ENCODE peak calls at places on chromosomes 6 and 20, in seven cellular contexts. One of them, this sample, is unnamed. For H3K4me1, the result is how much of the 10 kb centered on the place peaks cover.

GRCh38 chr6:159978291-159979135 is 9.6 kb downstream of the IGF2R start:
- DNase-seq in uterus: no peak
- DNase-seq in A549: no peak
- DNase-seq in HCT116: no peak
- DNase-seq in prostate gland: no peak
- DNase-seq in tibial nerve: no peak
- DNase-seq in esophagus squamous epithelium: no peak
- DNase-seq in this sample: no peak

GRCh38 chr6:151445482-151445881 is 6.4 kb downstream of the RMND1 start:
- DNase-seq in HCT116: no peak
- DNase-seq in A549: no peak
- DNase-seq in esophagus squamous epithelium: no peak
- DNase-seq in uterus: no peak
- DNase-seq in prostate gland: no peak
- DNase-seq in tibial nerve: no peak
- DNase-seq in this sample: no peak

GRCh38 chr20:44454301-44454963 is 21.2 kb upstream of the TTPAL start:
- DNase-seq in A549: no peak
- DNase-seq in uterus: no peak
- DNase-seq in HCT116: no peak
- DNase-seq in esophagus squamous epithelium: no peak
- DNase-seq in tibial nerve: no peak
- DNase-seq in prostate gland: no peak
- DNase-seq in this sample: no peak

GRCh38 chr20:63192721-63193120 is 23.2 kb downstream of the YTHDF1 start:
- DNase-seq in tibial nerve: no peak
- DNase-seq in uterus: no peak
- DNase-seq in HCT116: no peak
- DNase-seq in A549: no peak
- DNase-seq in esophagus squamous epithelium: no peak
- DNase-seq in prostate gland: no peak
- DNase-seq in this sample: no peak

GRCh38 chr6:12203001-12203400 is 87.2 kb upstream of the EDN1 start:
- DNase-seq in tibial nerve: no peak
- DNase-seq in HCT116: no peak
- DNase-seq in prostate gland: no peak
- DNase-seq in esophagus squamous epithelium: no peak
- DNase-seq in A549: peak
- DNase-seq in uterus: no peak
- DNase-seq in this sample: no peak

GRCh38 chr20:61803416-61803902 is 262.2 kb downstream of the TAF4 start:
- DNase-seq in uterus: no peak
- DNase-seq in A549: no peak
- DNase-seq in HCT116: no peak
- DNase-seq in esophagus squamous epithelium: no peak
- DNase-seq in tibial nerve: no peak
- DNase-seq in prostate gland: no peak
- DNase-seq in this sample: no peak

GRCh38 chr6:128518531-128519131 is 1.8 kb downstream of the PTPRK start:
- DNase-seq in esophagus squamous epithelium: no peak
- DNase-seq in prostate gland: no peak
- DNase-seq in tibial nerve: no peak
- DNase-seq in uterus: no peak
- DNase-seq in HCT116: no peak
- DNase-seq in A549: no peak
- DNase-seq in this sample: no peak

GRCh38 chr6:144331610-144332009 is 46.5 kb downstream of the UTRN start:
- DNase-seq in tibial nerve: no peak
- DNase-seq in prostate gland: no peak
- DNase-seq in A549: peak
- DNase-seq in uterus: no peak
- DNase-seq in esophagus squamous epithelium: no peak
- DNase-seq in HCT116: no peak
- DNase-seq in this sample: no peak

GRCh38 chr6:121732641-121733040 is 297.2 kb downstream of the GJA1 start:
- DNase-seq in tibial nerve: no peak
- DNase-seq in esophagus squamous epithelium: no peak
- DNase-seq in HCT116: no peak
- DNase-seq in uterus: no peak
- DNase-seq in prostate gland: no peak
- DNase-seq in A549: no peak
- DNase-seq in this sample: no peak

GRCh38 chr6:129440691-129441090 is 269.3 kb downstream of the ARHGAP18 start:
- DNase-seq in A549: peak
- DNase-seq in tibial nerve: no peak
- DNase-seq in uterus: no peak
- DNase-seq in HCT116: no peak
- DNase-seq in esophagus squamous epithelium: no peak
- DNase-seq in prostate gland: no peak
- DNase-seq in this sample: peak

GRCh38 chr6:116511424-116512131 is at the start of gene CALHM5:
- DNase-seq in uterus: peak
- DNase-seq in prostate gland: no peak
- DNase-seq in tibial nerve: peak
- DNase-seq in HCT116: peak
- DNase-seq in esophagus squamous epithelium: no peak
- DNase-seq in A549: peak
- DNase-seq in this sample: no peak

GRCh38 chr6:43683708-43684455 is 3.7 kb downstream of the MRPS18A start:
- DNase-seq in tibial nerve: no peak
- DNase-seq in HCT116: no peak
- DNase-seq in uterus: no peak
- DNase-seq in A549: no peak
- DNase-seq in esophagus squamous epithelium: no peak
- DNase-seq in prostate gland: peak
- DNase-seq in this sample: no peak

GRCh38 chr6:73341335-73341734 is 12.7 kb downstream of the DPPA5 start:
- DNase-seq in tibial nerve: no peak
- DNase-seq in uterus: no peak
- DNase-seq in A549: no peak
- DNase-seq in prostate gland: no peak
- DNase-seq in HCT116: no peak
- DNase-seq in esophagus squamous epithelium: no peak
- DNase-seq in this sample: no peak

GRCh38 chr6:112760831-112761230 is 413.7 kb downstream of the RFPL4B start:
- DNase-seq in prostate gland: no peak
- DNase-seq in tibial nerve: no peak
- DNase-seq in HCT116: no peak
- DNase-seq in A549: no peak
- DNase-seq in uterus: no peak
- DNase-seq in esophagus squamous epithelium: no peak
- DNase-seq in this sample: no peak

GRCh38 chr6:139019722-139020121 is 8.8 kb upstream of the ABRACL start:
- DNase-seq in HCT116: no peak
- DNase-seq in prostate gland: no peak
- DNase-seq in esophagus squamous epithelium: no peak
- DNase-seq in A549: no peak
- DNase-seq in tibial nerve: no peak
- DNase-seq in uterus: no peak
- DNase-seq in this sample: no peak

GRCh38 chr6:57316581-57317059 is 810 bp upstream of the PRIM2 start:
- DNase-seq in A549: peak
- DNase-seq in uterus: peak
- DNase-seq in prostate gland: peak
- DNase-seq in HCT116: peak
- DNase-seq in tibial nerve: peak
- DNase-seq in esophagus squamous epithelium: peak
- DNase-seq in this sample: peak

GRCh38 chr6:20688710-20689500 is 154.6 kb downstream of the CDKAL1 start:
- DNase-seq in tibial nerve: no peak
- DNase-seq in esophagus squamous epithelium: no peak
- DNase-seq in uterus: no peak
- DNase-seq in A549: no peak
- DNase-seq in prostate gland: no peak
- DNase-seq in HCT116: no peak
- DNase-seq in this sample: no peak

GRCh38 chr6:158233214-158233795 is 65.2 kb downstream of the GTF2H5 start:
- DNase-seq in uterus: no peak
- DNase-seq in A549: no peak
- DNase-seq in tibial nerve: no peak
- DNase-seq in prostate gland: no peak
- DNase-seq in esophagus squamous epithelium: no peak
- DNase-seq in HCT116: no peak
- DNase-seq in this sample: no peak

GRCh38 chr6:89525786-89526562 is 93.0 kb downstream of the ANKRD6 start:
- DNase-seq in uterus: no peak
- DNase-seq in esophagus squamous epithelium: no peak
- DNase-seq in prostate gland: no peak
- DNase-seq in HCT116: no peak
- DNase-seq in A549: no peak
- DNase-seq in tibial nerve: no peak
- DNase-seq in this sample: no peak

GRCh38 chr6:93799226-93799625 is 379.9 kb upstream of the EPHA7 start:
- DNase-seq in tibial nerve: no peak
- DNase-seq in A549: no peak
- DNase-seq in HCT116: no peak
- DNase-seq in esophagus squamous epithelium: no peak
- DNase-seq in prostate gland: no peak
- DNase-seq in uterus: no peak
- DNase-seq in this sample: no peak

DNA sequence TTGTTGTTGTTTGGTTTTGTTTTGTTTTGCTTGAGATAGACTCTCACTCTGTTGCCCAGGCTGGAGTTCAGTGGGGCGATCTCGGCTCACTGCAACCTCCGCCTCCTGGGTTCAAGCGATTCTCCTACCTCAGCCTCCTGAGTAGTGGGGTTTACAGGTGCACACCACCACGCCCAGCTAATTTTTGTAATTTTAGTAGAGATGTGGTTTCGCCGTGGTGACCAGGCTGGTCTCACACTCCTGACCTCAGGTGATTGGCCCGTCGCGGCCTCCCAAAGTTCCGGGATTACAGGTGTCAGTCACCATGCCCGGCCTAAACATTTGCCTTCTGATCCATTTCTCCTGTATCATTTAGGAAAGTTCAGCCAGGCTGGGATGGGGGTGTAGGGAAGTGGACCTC is 17.7 kb downstream of the DUSP22 start:
- DNase-seq in uterus: no peak
- DNase-seq in HCT116: no peak
- DNase-seq in prostate gland: no peak
- DNase-seq in esophagus squamous epithelium: no peak
- DNase-seq in tibial nerve: no peak
- DNase-seq in A549: no peak
- DNase-seq in this sample: no peak
- H3K4me1 ChIP-seq in uterus: under half
- H3K4me1 ChIP-seq in HCT116: under half
- H3K4me1 ChIP-seq in prostate gland: under half
- H3K4me1 ChIP-seq in esophagus squamous epithelium: under half
- H3K4me1 ChIP-seq in tibial nerve: under half
- H3K4me1 ChIP-seq in A549: under half
- H3K4me1 ChIP-seq in this sample: under half

GRCh38 chr20:17710379-17711305 is 10.9 kb downstream of the BANF2 start:
- DNase-seq in tibial nerve: no peak
- DNase-seq in A549: no peak
- DNase-seq in uterus: peak
- DNase-seq in esophagus squamous epithelium: no peak
- DNase-seq in HCT116: no peak
- DNase-seq in prostate gland: no peak
- DNase-seq in this sample: no peak

GRCh38 chr20:17709361-17710293 is 9.9 kb downstream of the BANF2 start:
- DNase-seq in prostate gland: no peak
- DNase-seq in esophagus squamous epithelium: no peak
- DNase-seq in tibial nerve: no peak
- DNase-seq in A549: no peak
- DNase-seq in HCT116: no peak
- DNase-seq in uterus: no peak
- DNase-seq in this sample: no peak

GRCh38 chr20:17712201-17712600 is 12.4 kb downstream of the BANF2 start:
- DNase-seq in prostate gland: no peak
- DNase-seq in tibial nerve: no peak
- DNase-seq in HCT116: no peak
- DNase-seq in uterus: no peak
- DNase-seq in esophagus squamous epithelium: no peak
- DNase-seq in A549: no peak
- DNase-seq in this sample: no peak

GRCh38 chr20:17715075-17715474 is 15.3 kb downstream of the BANF2 start:
- DNase-seq in HCT116: no peak
- DNase-seq in prostate gland: no peak
- DNase-seq in tibial nerve: no peak
- DNase-seq in uterus: no peak
- DNase-seq in esophagus squamous epithelium: no peak
- DNase-seq in A549: no peak
- DNase-seq in this sample: no peak

DNA sequence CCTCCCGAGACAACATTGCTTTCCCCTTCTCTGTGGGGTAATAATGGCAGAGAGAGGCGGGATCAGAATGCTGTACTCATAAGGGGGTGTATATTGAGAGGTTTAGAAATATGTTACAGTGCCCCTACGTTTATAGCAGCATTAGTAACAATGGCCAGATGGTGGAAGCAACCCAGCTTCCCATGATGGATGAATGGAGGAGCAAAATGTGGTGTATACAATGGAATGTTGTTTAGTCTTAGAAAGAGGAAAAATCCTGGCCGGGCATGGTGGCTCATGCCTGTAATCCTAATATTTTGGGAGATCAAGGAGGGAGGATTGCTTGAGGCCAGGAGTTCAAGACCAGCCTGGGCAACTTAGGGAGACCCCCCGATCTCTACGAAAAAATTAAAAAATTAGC is 12.9 kb downstream of the BANF2 start:
- DNase-seq in prostate gland: no peak
- DNase-seq in HCT116: no peak
- DNase-seq in tibial nerve: no peak
- DNase-seq in A549: no peak
- DNase-seq in esophagus squamous epithelium: no peak
- DNase-seq in uterus: no peak
- DNase-seq in this sample: no peak
- TF ChIP-seq CTCF in prostate gland: no peak
- TF ChIP-seq CTCF in HCT116: no peak
- TF ChIP-seq CTCF in tibial nerve: no peak
- TF ChIP-seq CTCF in A549: no peak
- TF ChIP-seq CTCF in esophagus squamous epithelium: no peak
- TF ChIP-seq CTCF in uterus: no peak
- TF ChIP-seq CTCF in this sample: no peak

DNA sequence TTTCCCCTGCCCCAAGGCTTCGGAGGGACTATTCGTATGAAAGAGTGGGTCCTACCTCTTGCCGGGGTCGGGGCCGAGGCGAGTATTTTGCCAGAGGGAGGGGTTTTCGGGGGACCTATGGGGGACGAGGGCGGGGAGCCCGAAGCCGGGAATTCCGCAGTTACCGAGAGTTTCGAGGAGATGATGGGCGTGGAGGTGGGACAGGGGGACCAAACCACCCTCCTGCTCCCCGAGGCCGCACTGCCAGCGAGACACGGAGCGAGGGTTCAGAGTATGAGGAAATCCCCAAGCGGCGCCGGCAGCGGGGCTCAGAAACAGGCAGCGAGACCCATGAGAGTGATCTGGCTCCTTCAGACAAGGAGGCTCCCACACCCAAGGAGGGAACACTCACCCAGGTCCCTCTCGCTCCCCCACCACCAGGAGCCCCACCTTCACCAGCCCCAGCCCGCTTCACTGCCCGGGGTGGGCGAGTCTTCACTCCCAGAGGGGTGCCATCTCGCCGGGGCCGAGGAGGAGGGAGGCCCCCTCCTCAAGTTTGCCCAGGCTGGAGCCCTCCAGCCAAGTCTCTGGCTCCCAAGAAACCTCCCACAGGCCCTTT is 11.3 kb downstream of the PRRC2A start:
- DNase-seq in HCT116: no peak
- DNase-seq in uterus: no peak
- DNase-seq in prostate gland: no peak
- DNase-seq in esophagus squamous epithelium: no peak
- DNase-seq in A549: no peak
- DNase-seq in tibial nerve: no peak
- DNase-seq in this sample: no peak
- TF ChIP-seq POLR2A in HCT116: no peak
- TF ChIP-seq POLR2A in uterus: no peak
- TF ChIP-seq POLR2A in prostate gland: no peak
- TF ChIP-seq POLR2A in esophagus squamous epithelium: no peak
- TF ChIP-seq POLR2A in A549: no peak
- TF ChIP-seq POLR2A in tibial nerve: no peak
- TF ChIP-seq POLR2A in this sample: no peak

GRCh38 chr6:163726037-163726695 is 311.6 kb downstream of the QKI start:
- DNase-seq in prostate gland: no peak
- DNase-seq in uterus: no peak
- DNase-seq in tibial nerve: no peak
- DNase-seq in A549: no peak
- DNase-seq in esophagus squamous epithelium: no peak
- DNase-seq in HCT116: no peak
- DNase-seq in this sample: no peak
- H3K4me1 ChIP-seq in prostate gland: under half
- H3K4me1 ChIP-seq in uterus: under half
- H3K4me1 ChIP-seq in tibial nerve: under half
- H3K4me1 ChIP-seq in A549: under half
- H3K4me1 ChIP-seq in esophagus squamous epithelium: under half
- H3K4me1 ChIP-seq in HCT116: under half
- H3K4me1 ChIP-seq in this sample: under half